ENCODE peak calls at places on chromosomes 6 and 20, in five cellular contexts. J is midbrain, Z is transverse colon, I is EH, K is frontal cortex. A is an unnamed sample.
A peak's percentile ranks its signal among the peaks of the same experiment; 100 is the strongest.

GRCh38 chr6:156507656-156508055 is 269.5 kb upstream of the ARID1B start:
- DNase-seq in Z (no peak), K (peak; percentile 8), J (no peak), I (no peak), A (no peak)

GRCh38 chr20:45972500-45973183 is 639 bp upstream of the ZNF335 start:
- DNase-seq in J (no peak), Z (peak; percentile 13), K (no peak), I (peak; percentile 95), A (no peak)

GRCh38 chr20:9626357-9626756 is 112.0 kb downstream of the LAMP5 start:
- DNase-seq in J (no peak), I (no peak), K (no peak), Z (no peak), A (no peak)

GRCh38 chr6:150720774-150721233 is 121.1 kb downstream of the PLEKHG1 start:
- DNase-seq in K (peak; percentile 28), J (peak; percentile 57), Z (no peak), I (no peak), A (no peak)

GRCh38 chr6:136840612-136841011 is 18.2 kb downstream of the PEX7 start:
- DNase-seq in J (no peak), K (no peak), Z (no peak), I (no peak), A (no peak)

GRCh38 chr20:1130849-1131248 is 12.4 kb downstream of the PSMF1 start:
- DNase-seq in I (no peak), J (peak; percentile 4), K (no peak), Z (no peak), A (peak; percentile 53)

GRCh38 chr6:28758046-28758817 is 165.6 kb downstream of the TRIM27 start:
- DNase-seq in J (no peak), I (peak; percentile 53), Z (no peak), K (no peak), A (no peak)

GRCh38 chr20:14335122-14335521 is 2.3 kb downstream of the FLRT3 start:
- DNase-seq in I (no peak), J (peak; percentile 26), Z (no peak), K (no peak), A (no peak)

GRCh38 chr6:154218336-154218735 is 138.3 kb downstream of the IPCEF1 start:
- DNase-seq in J (no peak), Z (no peak), K (no peak), I (no peak), A (no peak)

GRCh38 chr20:24638546-24639166 is 169.2 kb downstream of the SYNDIG1 start:
- DNase-seq in K (no peak), J (no peak), Z (no peak), I (no peak), A (no peak)

GRCh38 chr20:9483131-9483530 is 31.3 kb upstream of the LAMP5 start:
- DNase-seq in Z (no peak), K (no peak), I (no peak), J (no peak), A (no peak)

GRCh38 chr20:13232999-13233398 is 11.9 kb downstream of the ISM1 start:
- DNase-seq in Z (no peak), J (no peak), I (no peak), K (no peak), A (no peak)

GRCh38 chr20:52105573-52106422 is 85.8 kb downstream of the ZFP64 start:
- DNase-seq in K (no peak), J (no peak), Z (no peak), I (peak; percentile 50), A (no peak)

A was measured in left cardiac atrium.